ENCODE peak calls at places on chromosomes 16 and 17, in seven cellular contexts. K is fibroblast of mammary gland, N is pancreas, W is HFFc6, I is cardiac muscle cell, Y is prostate gland, B is IMR-90. V is an unnamed sample.

GRCh38 chr17:10271004-10271620 is 72.7 kb upstream of the GAS7 start:
- DNase-seq in K (peak), N (no peak), W (no peak), I (peak), Y (no peak), B (no peak), V (no peak)

GRCh38 chr17:77329741-77330531 is 189.2 kb downstream of the SEC14L1 start:
- DNase-seq in K (no peak), N (peak), W (no peak), I (no peak), Y (no peak), B (no peak), V (no peak)

GRCh38 chr17:2289878-2290478 is 13.6 kb downstream of the SMG6 start:
- DNase-seq in K (peak), N (no peak), W (peak), I (no peak), Y (no peak), B (peak), V (no peak)

GRCh38 chr17:78294356-78294755 is 62.9 kb downstream of the TMEM235 start:
- DNase-seq in K (no peak), N (no peak), W (no peak), I (no peak), Y (no peak), B (no peak), V (no peak)

GRCh38 chr16:28258571-28258970 is 33.8 kb upstream of the SBK1 start:
- DNase-seq in K (no peak), N (peak), W (peak), I (peak), Y (no peak), B (peak), V (no peak)

GRCh38 chr16:9772526-9772925 is 409.7 kb downstream of the GRIN2A start:
- DNase-seq in K (peak), N (no peak), W (no peak), I (no peak), Y (no peak), B (no peak), V (no peak)

GRCh38 chr16:14677627-14678026 is 16.5 kb downstream of the PLA2G10 start:
- DNase-seq in K (no peak), N (no peak), W (no peak), I (no peak), Y (no peak), B (no peak), V (no peak)

GRCh38 chr17:50949128-50950001 is 83.2 kb upstream of the TOB1 start:
- DNase-seq in K (no peak), N (peak), W (no peak), I (no peak), Y (no peak), B (no peak), V (no peak)

GRCh38 chr17:40542562-40543411 is 22.5 kb downstream of the CCR7 start:
- DNase-seq in K (peak), N (peak), W (peak), I (peak), Y (no peak), B (peak), V (no peak)

GRCh38 chr17:72850410-72850809 is 242.1 kb downstream of the SLC39A11 start:
- DNase-seq in K (peak), N (no peak), W (peak), I (peak), Y (no peak), B (peak), V (no peak)

GRCh38 chr16:81486555-81487061 is 42.0 kb downstream of the CMIP start:
- DNase-seq in K (peak), N (no peak), W (no peak), I (peak), Y (no peak), B (peak), V (no peak)

GRCh38 chr17:80992077-80992947 is 671 bp downstream of the CHMP6 start:
- DNase-seq in K (no peak), N (no peak), W (no peak), I (no peak), Y (no peak), B (no peak), V (no peak)

GRCh38 chr16:1048442-1049112 is 24.0 kb upstream of the SSTR5 start:
- DNase-seq in K (peak), N (peak), W (no peak), I (peak), Y (no peak), B (peak), V (peak)

GRCh38 chr17:63988741-63989621 is 9.2 kb upstream of the PRR29 start:
- DNase-seq in K (no peak), N (no peak), W (no peak), I (peak), Y (no peak), B (no peak), V (no peak)

GRCh38 chr17:40362696-40363479 is 1.6 kb downstream of the GJD3 start:
- DNase-seq in K (peak), N (peak), W (peak), I (peak), Y (no peak), B (peak), V (peak)

GRCh38 chr16:87431926-87432325 is 39.8 kb downstream of the MAP1LC3B start:
- DNase-seq in K (peak), N (no peak), W (peak), I (peak), Y (no peak), B (peak), V (no peak)

GRCh38 chr17:80990921-80991644 is 558 bp upstream of the CHMP6 start:
- DNase-seq in K (no peak), N (no peak), W (no peak), I (no peak), Y (no peak), B (no peak), V (no peak)

GRCh38 chr17:50533720-50534148 is 1.2 kb downstream of the EPN3 start:
- DNase-seq in K (peak), N (peak), W (no peak), I (peak), Y (peak), B (peak), V (no peak)

GRCh38 chr16:20726661-20727060 is 15.0 kb downstream of the THUMPD1 start:
- DNase-seq in K (no peak), N (no peak), W (no peak), I (no peak), Y (no peak), B (no peak), V (no peak)

GRCh38 chr16:1003551-1004347 is 22.2 kb downstream of the SOX8 start:
- DNase-seq in K (peak), N (no peak), W (no peak), I (peak), Y (no peak), B (peak), V (no peak)

GRCh38 chr16:49130397-49130796 is 151.2 kb downstream of the CBLN1 start:
- DNase-seq in K (no peak), N (no peak), W (no peak), I (no peak), Y (no peak), B (no peak), V (no peak)

GRCh38 chr16:813204-813915 is 12.8 kb upstream of the GNG13 start:
- DNase-seq in K (peak), N (no peak), W (peak), I (peak), Y (no peak), B (peak), V (peak)

GRCh38 chr16:27245276-27246231 is 23.0 kb downstream of the NSMCE1 start:
- DNase-seq in K (peak), N (no peak), W (peak), I (peak), Y (no peak), B (peak), V (no peak)
- TF ChIP-seq CTCF in K (no peak), N (no peak), W (no peak), I (no peak), Y (no peak), B (no peak), V (no peak)

DNA sequence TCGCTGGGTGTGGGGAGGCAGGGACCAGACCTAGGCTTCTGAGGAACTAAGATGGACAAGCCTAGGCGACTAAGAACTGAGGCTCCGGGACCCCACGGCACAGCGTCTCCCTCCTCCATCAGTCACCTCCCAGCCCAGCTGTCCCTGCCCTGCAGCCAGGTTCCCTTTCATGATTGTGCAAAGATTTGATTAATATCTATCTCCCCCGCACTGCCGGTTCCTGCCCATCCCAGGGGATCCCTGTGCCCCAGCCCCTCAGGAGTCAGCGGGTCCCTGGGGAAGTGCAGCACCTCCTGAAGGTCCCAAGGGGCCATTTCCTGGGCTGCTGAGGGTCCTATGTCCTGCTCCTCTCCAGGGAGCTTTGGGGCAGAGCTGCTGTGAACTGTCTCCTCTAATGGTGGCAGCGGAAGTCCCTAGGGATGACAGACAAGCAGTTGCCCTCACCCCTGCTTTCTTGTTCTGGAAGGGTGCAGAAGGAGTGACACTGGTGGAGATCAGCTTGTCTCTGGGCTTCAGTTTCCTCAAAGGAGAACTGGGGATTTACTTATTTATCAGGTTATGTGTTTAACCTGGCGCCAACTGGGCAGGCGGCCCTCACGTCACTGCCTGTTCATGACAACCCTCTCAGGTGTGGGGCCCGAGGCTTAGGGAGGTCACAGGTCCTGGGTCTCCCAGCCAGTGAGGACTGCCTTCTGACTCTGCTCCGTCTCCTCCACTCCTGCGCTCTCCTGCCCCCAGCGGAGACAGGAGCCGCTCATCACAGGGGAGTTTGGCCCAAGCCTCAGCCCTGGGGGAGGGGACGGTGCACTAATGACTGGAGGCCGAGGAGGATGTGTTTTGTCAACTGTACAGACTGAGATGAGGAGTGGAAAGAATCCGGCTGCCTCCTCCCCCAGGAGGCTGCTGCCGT is 1.9 kb upstream of the C16orf74 start:
- DNase-seq in K (no peak), N (peak), W (no peak), I (peak), Y (peak), B (peak), V (peak)
- TF ChIP-seq CTCF in K (no peak), N (no peak), W (no peak), I (peak), Y (peak), B (peak), V (peak)

GRCh38 chr17:17694229-17695081 is 13.2 kb downstream of the RAI1 start:
- DNase-seq in K (peak), N (peak), W (peak), I (peak), Y (peak), B (peak), V (peak)
- TF ChIP-seq CTCF in K (no peak), N (no peak), W (peak), I (no peak), Y (peak), B (no peak), V (no peak)

DNA sequence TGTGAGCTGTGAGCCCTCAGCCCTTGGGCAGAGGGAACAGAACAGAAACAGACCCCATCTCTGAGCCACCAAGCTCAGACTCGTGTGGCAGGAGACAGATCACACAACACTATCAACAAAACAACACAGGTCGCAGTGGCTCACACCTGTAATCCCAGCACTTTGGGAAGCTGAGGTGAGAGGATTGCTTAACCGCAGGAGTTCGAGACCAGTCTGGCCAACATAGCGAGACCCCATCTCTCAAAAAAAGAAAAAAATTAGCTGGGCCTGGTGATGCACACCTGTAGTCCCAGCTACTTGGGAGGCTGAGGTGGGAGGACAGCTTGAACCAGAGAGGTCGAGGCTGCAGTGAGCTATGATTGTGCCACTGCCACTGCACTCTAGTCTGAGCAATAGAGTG is 5.5 kb upstream of the QPRT start:
- DNase-seq in K (no peak), N (no peak), W (no peak), I (no peak), Y (no peak), B (no peak), V (no peak)
- TF ChIP-seq CTCF in K (no peak), N (no peak), W (no peak), I (no peak), Y (no peak), B (no peak), V (no peak)

DNA sequence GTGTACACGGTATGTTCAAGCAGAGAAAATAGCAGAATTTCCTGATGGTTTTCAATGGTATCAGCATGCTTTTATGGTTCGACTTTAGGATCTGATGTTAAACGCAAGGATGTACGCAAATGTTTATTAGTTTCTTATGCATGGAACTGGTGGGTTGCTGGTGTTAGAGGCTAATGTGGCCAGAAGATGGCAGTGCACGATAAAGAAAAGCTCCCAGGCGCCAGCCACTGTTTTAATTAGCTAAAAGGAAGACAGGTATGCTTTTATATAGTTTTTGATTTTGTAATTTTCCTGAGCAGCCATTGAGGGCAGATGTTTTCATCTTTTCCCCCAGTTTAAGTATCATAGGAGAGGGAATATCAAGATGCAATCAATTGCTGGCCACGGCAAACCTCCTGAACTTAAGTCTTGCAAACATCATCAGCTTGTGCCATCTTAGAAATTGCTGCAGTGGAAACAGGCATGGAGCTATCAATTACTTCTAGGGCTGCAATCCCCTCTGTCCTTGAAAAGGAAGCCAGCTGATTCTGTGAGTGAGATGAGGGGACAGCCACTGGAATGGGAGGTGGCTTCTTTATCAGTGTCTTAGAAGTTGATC is 648.5 kb upstream of the RBFOX1 start:
- DNase-seq in K (peak), N (peak), W (no peak), I (no peak), Y (peak), B (no peak), V (peak)
- TF ChIP-seq CTCF in K (peak), N (no peak), W (peak), I (no peak), Y (peak), B (no peak), V (peak)

DNA sequence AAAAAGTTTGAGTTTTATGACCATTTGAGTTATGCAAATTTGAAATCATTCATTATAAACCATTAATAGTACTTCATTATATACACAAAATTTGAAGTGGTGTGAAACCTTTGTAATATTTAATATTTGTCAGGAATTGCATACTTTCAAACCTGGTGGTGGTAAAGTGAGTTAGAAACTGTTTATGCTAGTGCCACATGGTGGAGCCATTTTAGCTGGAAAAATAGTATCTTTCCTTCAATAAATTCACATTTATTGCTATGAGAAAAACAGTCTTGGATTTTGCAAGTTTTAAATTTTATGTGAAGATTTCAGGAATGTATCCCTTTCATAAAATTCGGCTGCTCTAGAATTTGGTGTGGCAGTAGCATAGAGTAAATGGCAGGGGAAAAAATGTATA is 7.3 kb upstream of the BLMH start:
- DNase-seq in K (peak), N (no peak), W (no peak), I (peak), Y (no peak), B (peak), V (no peak)
- TF ChIP-seq CTCF in K (peak), N (no peak), W (peak), I (peak), Y (no peak), B (peak), V (peak)

DNA sequence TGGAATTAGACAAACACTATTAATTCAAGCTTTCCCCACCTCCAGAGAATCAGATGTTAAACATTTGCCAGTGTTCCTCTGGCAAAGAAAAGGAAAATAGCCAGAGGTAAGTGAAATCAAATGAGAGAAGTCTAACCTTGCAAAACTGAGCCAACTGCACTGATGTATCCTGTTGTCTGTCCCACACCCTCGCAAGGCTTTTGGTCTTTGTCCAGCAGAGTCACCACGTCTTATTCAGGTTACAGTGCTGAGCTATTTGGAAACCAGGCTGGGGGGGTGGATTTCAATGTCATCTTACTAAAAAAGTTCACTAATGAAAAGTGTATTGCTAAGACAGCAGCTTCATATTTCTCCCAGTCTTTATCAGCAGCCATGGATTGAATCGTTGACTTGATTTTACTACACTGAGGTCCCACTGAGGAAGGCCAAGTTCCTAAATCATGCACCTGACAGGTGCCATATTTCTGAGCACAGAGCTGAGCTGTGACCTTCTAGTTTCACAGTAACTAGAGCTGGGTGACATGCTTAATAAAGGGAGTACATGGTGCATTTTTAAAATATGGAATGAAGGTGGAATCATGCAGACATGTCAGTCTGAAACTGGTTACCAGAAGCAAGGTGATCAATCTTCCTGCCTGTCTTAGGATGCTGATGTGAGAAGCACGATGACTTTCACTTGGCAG is 85.1 kb upstream of the HSBP1 start:
- DNase-seq in K (no peak), N (no peak), W (no peak), I (no peak), Y (no peak), B (no peak), V (no peak)
- TF ChIP-seq CTCF in K (no peak), N (no peak), W (no peak), I (no peak), Y (no peak), B (no peak), V (no peak)

DNA sequence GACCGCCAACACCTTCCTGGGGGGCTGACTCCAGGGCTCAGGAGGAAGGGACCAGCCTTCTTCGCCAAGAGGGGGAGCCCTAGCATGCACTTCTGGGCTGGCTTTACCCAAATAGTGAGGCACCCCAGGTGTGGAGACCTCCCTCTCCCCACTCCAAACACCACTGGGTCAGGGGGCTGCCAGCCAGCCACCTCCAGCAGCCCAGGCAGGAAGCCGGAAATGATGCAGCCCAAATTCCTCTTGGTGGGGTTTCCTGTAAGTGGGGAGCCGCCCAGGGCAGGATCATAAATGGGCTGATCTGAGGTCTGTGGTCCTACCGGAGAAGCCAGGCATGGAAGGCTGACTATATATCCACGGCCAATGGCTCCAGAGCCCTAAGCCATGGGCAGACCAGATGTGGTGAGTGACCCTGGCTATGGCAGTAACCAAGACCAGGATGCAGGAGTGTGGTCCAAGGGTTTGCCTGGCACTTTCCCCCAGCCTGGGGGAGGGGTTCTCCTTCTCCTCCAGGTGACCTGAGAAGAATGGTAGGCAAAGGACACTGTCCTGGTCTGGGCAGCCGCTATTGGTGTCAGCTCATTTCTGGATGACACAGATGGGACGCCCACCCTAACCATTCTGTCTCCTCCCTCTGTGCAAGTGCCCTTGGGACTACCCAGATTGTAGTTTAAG is 4.2 kb downstream of the GIT1 start:
- DNase-seq in K (no peak), N (no peak), W (no peak), I (peak), Y (no peak), B (no peak), V (no peak)
- TF ChIP-seq CTCF in K (peak), N (no peak), W (peak), I (peak), Y (no peak), B (peak), V (no peak)